ENCODE peak calls at places on chromosome 14, in four cellular contexts. A is trophoblast cell, Q is neuronal stem cell, R is H9. W is an unnamed sample.

GRCh38 chr14:74912111-74912510 is 10.9 kb downstream of the RPS6KL1 start:
- DNase-seq in R (no peak), Q (no peak), A (no peak), W (no peak)

GRCh38 chr14:20295067-20295466 is 10.7 kb downstream of the TTC5 start:
- DNase-seq in A (no peak), R (no peak), Q (no peak), W (no peak)

GRCh38 chr14:94379291-94380224 is 8.8 kb downstream of the SERPINA1 start:
- DNase-seq in R (no peak), Q (no peak), A (no peak), W (no peak)

GRCh38 chr14:102262894-102263462 is 42.0 kb downstream of the MOK start:
- DNase-seq in A (no peak), R (peak), Q (peak), W (no peak)

GRCh38 chr14:50610465-50610864 is 50.5 kb downstream of the ATL1 start:
- DNase-seq in Q (no peak), A (no peak), R (no peak), W (no peak)

GRCh38 chr14:102221026-102221425 is 81.3 kb downstream of the WDR20 start:
- DNase-seq in Q (no peak), R (no peak), A (no peak), W (peak)

GRCh38 chr14:75373616-75374015 is 54.2 kb upstream of the JDP2 start:
- DNase-seq in R (no peak), Q (no peak), A (no peak), W (no peak)

GRCh38 chr14:20631821-20632389 is 9.6 kb downstream of the OR6S1 start:
- DNase-seq in A (peak), R (peak), Q (no peak), W (peak)

GRCh38 chr14:34933301-34933700 is 49.5 kb upstream of the SRP54 start:
- DNase-seq in R (no peak), Q (no peak), A (no peak), W (no peak)

DNA sequence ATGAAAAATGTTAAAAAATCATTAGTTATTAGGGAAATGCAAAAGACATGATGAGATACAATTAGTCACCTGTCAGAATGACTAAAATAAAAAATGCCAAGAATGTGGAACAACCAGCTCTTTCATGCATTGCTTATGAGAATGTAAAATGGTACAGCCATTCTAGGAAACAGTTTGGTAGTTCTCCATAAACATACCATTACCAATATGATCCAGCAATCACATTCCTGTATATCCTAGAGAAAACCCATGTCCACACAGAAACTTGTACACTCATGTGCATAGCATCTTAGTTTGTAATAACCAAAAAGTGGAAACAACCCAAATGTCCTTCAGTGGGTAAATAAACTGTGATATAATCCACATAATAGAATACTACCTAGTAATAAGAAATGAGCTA is 245.7 kb downstream of the FUT8 start:
- DNase-seq in Q (no peak), R (no peak), A (peak), W (no peak)
- H4K91ac ChIP-seq in Q (no peak), R (no peak), A (no peak), W (no peak)

GRCh38 chr14:100341301-100342031 is 18.3 kb downstream of the SLC25A47 start:
- DNase-seq in R (no peak), Q (no peak), A (peak), W (peak)
- H4K91ac ChIP-seq in R (no peak), Q (no peak), A (no peak), W (no peak)

GRCh38 chr14:68981539-68981976 is 2.5 kb upstream of the ACTN1 start:
- DNase-seq in Q (no peak), A (peak), R (no peak), W (peak)

GRCh38 chr14:68981124-68981523 is 2.0 kb upstream of the ACTN1 start:
- DNase-seq in Q (no peak), A (no peak), R (no peak), W (no peak)

GRCh38 chr14:68984686-68985085 is 5.6 kb upstream of the ACTN1 start:
- DNase-seq in A (no peak), R (no peak), Q (no peak), W (no peak)

GRCh38 chr14:68983210-68983609 is 4.1 kb upstream of the ACTN1 start:
- DNase-seq in A (no peak), Q (no peak), R (no peak), W (no peak)

DNA sequence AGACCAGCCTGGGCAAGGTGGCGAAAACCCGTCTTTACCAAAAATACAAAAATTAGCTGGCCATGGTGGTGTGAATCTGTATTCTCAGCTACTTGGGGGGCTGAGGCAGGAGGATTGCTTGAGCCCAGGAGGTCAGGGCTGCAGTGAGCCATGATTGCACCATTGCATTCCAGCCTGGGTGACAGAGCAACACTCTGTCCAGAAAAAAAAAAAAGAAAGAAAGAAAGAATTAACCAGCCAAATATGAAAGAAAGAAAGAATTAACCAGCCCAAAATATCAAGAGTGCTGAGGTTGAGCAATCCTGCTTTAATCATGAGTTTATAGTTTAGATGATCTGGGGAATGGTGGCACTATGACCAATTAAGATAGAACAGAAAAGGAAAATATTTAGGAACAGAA is 3.5 kb upstream of the ACTN1 start:
- DNase-seq in A (no peak), R (no peak), Q (no peak), W (no peak)
- H4K91ac ChIP-seq in A (peak), R (no peak), Q (no peak), W (peak)

DNA sequence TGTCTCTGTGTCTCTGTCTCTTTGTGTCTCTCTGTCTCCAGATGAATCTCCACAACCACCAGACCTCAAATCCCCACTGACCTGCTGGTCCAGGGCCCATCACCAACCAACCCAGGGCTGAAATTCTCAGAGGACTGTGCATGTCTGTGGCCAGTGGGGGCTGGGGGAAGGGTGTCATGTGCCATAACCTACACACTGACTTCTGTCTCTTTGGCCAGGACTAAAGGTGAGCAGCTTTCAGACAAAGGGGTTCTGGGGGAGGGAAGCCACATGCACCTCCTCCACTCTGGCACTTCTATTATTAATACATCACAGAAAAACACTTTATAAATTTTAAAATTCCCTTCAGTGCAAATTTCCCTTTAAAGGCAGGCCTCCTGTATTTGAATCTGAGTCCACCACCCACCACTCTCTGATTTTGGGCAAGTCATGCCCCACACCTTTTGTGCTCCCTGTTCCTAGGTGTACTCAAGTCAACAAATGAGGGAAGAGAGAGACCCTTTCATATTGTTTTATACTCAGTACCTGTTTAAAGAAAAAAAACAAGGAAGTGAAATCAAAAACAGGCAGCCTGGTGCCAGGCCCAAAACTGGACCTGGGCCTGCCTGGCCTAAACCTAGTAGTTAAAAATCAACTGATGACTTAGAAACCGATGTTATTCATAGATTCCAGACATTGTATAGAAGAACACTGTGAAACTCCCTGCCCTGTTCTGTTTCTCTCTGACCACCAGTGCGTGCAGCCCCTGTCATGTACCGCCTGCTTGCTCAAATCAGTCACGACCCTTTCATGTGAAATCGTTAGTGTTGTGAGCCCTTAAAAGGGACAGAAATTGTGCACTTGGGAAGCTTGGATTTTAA is 80.2 kb downstream of the TUNAR start:
- DNase-seq in Q (no peak), R (no peak), A (no peak), W (no peak)
- H4K91ac ChIP-seq in Q (no peak), R (no peak), A (no peak), W (no peak)

DNA sequence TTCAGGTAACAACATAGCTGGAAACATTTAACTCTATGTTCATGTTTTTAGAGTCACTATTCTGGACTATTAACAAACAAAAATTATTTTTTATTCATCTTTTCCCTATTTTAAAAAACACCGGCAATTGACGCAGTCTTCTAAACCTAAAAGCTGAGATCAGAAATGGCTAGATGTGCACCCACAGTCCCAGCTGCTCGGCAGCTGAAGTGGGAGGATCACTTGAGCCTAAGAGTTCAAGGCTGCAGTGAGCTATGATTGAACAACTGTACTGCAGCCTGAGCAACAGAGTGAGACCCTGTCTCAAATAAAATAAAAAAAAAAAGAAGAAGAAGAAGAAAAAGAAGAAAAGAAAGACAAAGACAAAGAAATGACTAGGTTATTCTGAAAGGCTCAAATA is 64.5 kb downstream of the PAX9 start:
- DNase-seq in A (no peak), R (no peak), Q (no peak), W (no peak)
- H4K91ac ChIP-seq in A (no peak), R (no peak), Q (no peak), W (no peak)

GRCh38 chr14:57420033-57420432 is 29.6 kb downstream of the NAA30 start:
- DNase-seq in A (no peak), R (no peak), Q (no peak), W (no peak)
- H4K91ac ChIP-seq in A (no peak), R (no peak), Q (no peak), W (no peak)

GRCh38 chr14:79016828-79017505 is 846.8 kb downstream of the NRXN3 start:
- DNase-seq in R (no peak), A (no peak), Q (no peak), W (peak)

GRCh38 chr14:79011920-79012204 is 841.7 kb downstream of the NRXN3 start:
- DNase-seq in R (no peak), A (no peak), Q (no peak), W (no peak)

GRCh38 chr14:79009286-79009685 is 839.1 kb downstream of the NRXN3 start:
- DNase-seq in R (no peak), Q (no peak), A (no peak), W (no peak)

DNA sequence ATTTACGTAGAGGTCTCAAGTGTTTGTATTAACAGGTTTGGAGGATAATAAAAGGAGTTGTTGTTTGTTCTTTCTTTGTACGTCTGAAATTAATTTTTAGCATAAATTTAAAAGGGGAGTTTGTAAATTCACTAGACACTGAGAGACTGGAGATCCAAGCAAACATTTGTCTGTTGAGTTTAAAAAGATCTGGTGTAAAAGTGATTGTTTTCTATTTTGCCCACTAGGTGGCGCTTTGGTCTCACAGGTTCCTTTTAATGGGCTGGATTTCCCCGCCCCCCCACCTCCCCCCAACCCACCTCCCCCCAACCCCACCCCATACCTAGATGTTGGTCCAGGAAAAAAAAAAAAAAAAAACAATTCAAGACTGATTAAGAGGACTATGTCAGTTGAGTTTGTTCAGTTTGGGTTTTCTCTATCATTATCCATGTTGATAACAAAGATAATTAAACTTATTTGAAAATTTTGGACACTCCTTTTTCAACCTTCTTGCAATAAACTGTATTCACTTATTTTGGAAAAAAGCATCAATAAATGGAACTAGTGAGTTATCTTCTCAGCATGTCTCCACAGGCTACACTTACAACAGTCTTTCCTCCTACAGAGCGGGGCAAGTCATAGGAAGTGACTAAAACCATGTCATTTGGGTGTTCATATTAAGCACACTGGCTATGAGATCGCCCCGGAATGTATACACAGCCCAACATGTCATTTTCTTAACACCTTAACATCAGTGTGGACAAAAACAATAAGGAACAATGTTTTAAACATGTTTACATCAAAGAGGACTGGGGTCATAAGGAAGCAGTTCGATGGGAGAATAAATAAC is 841.1 kb downstream of the NRXN3 start:
- DNase-seq in Q (peak), A (no peak), R (peak), W (peak)
- H4K91ac ChIP-seq in Q (no peak), A (no peak), R (no peak), W (no peak)

DNA sequence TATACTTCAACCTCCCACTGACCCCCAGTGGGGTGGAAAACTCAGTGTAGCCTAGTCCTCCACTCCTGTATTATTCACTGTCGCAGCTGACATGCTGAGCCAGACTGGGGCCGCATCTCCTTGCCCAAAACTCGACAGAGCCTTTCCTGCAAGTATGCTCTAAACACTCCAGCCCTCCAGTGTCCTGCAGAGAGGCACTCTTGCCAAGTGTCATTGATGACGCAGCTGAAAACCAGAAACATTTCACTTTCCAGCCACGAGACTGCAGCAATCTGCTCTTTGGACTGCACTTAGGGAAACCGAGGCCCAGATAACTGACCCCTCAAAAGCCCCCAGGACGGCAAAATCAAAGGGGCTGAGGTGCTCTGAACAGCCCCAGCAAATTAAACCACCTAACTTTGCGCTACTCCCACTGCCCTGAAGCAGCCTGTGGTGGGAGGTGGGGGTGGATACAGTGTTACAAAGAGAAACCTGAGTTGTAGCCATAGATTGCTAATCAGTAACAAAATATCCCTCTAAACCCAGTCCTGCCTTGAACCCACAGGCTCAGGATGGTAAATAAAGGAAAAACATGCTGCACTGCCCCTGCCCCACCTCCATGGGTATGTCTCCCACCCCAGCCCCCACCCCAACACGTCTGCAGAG is 2.6 kb downstream of the CCDC85C start:
- DNase-seq in Q (no peak), R (no peak), A (no peak), W (no peak)
- H4K91ac ChIP-seq in Q (no peak), R (no peak), A (no peak), W (no peak)

GRCh38 chr14:98907271-98907670 is 364.7 kb downstream of the BCL11B start:
- DNase-seq in R (no peak), Q (no peak), A (no peak), W (no peak)
- H4K91ac ChIP-seq in R (no peak), Q (no peak), A (no peak), W (no peak)

DNA sequence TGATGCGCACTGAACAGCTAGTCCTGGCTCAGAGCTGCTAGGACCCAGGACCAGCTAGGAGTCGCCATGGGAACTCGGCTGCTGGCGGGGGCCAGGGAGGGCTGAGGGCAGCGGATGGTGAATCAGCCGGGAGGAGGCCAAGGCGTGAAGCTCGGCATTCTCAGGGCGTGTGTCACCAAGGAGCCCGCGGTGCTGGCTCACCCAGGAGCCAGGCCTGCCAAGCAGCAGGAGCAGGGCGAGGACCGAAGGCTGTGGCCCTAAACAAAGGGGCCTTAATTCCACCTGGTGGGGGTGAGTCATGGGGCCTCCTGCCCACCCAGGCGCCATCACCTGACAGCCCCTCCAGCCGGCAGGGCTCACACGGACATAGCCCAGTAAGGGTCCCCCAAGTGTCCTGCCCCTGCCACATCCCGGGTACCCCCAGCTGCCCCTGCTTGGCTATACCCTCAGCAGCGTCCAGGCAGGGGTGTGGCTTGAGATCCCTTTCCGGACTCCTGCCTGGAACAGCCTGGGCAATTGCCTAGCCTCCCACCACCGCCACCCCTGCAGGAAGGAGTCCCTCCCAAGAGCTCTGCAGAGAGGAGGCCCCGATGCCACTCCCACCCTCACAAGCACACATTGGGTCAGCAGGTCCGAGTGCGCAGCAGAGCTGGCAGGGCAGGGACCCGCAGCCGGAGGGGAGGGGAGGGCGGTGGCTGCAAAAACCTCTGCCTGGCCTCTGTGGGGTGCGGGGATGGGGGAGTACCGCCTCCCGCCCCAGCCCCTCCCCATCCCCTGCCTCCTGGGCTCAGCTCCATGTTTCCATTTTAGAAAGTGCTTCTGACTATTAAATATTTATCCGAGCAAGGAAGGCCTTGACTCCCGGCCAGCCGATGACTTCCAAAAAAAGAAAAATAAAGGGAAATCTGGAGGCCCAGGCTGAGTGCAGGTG is 4.7 kb downstream of the AHNAK2 start:
- DNase-seq in R (peak), Q (no peak), A (peak), W (peak)
- H4K91ac ChIP-seq in R (no peak), Q (no peak), A (no peak), W (peak)

W was measured in mesenchymal stem cell.